ENCODE peak calls at places on chromosomes 7 and 10, in seven cellular contexts. M is AG09319, N is testis, G is tibial artery, A is neural progenitor cell, D is osteocyte, S is pancreas. V is an unnamed sample.

GRCh38 chr7:491292-491957 is 28.2 kb downstream of the PDGFA start:
- DNase-seq in A (no peak), S (no peak), G (peak), N (no peak), M (no peak), D (no peak), V (no peak)

GRCh38 chr10:45464958-45465567 is 91.0 kb downstream of the ALOX5 start:
- DNase-seq in D (peak), A (peak), N (peak), M (peak), S (peak), G (peak), V (peak)

GRCh38 chr7:28440055-28440601 is 27.8 kb downstream of the CREB5 start:
- DNase-seq in D (no peak), G (no peak), S (no peak), M (no peak), A (no peak), N (no peak), V (no peak)

GRCh38 chr10:11154809-11155208 is 137.1 kb downstream of the CELF2 start:
- DNase-seq in S (no peak), N (no peak), M (no peak), A (peak), D (no peak), G (no peak), V (no peak)

GRCh38 chr7:69814421-69814962 is 216.2 kb downstream of the AUTS2 start:
- DNase-seq in A (peak), S (no peak), G (no peak), D (no peak), M (peak), N (peak), V (no peak)

GRCh38 chr10:28947209-28947608 is 269.9 kb downstream of the BAMBI start:
- DNase-seq in A (no peak), G (no peak), D (no peak), M (no peak), N (no peak), S (no peak), V (no peak)

GRCh38 chr7:155804897-155805825 is 7.1 kb downstream of the SHH start:
- DNase-seq in A (peak), G (no peak), S (peak), N (peak), D (peak), M (peak), V (no peak)

GRCh38 chr7:126778101-126778500 is 474.6 kb downstream of the GRM8 start:
- DNase-seq in A (no peak), M (no peak), G (no peak), N (no peak), S (no peak), D (no peak), V (no peak)

GRCh38 chr7:28530175-28531142 is 118.1 kb downstream of the CREB5 start:
- DNase-seq in N (peak), A (no peak), G (no peak), M (no peak), D (no peak), S (no peak), V (no peak)

GRCh38 chr7:158816995-158817394 is 12.3 kb downstream of the ESYT2 start:
- DNase-seq in M (no peak), D (no peak), G (no peak), S (no peak), A (no peak), N (no peak), V (no peak)

GRCh38 chr10:5442056-5442989 is 30.0 kb downstream of the NET1 start:
- DNase-seq in G (no peak), D (no peak), A (peak), N (peak), S (no peak), M (no peak), V (no peak)

GRCh38 chr7:142784096-142784495 is 13.3 kb downstream of the PRSS2 start:
- DNase-seq in M (no peak), A (no peak), D (no peak), G (no peak), N (no peak), S (no peak), V (no peak)

GRCh38 chr10:119211625-119212441 is 4.5 kb downstream of the GRK5 start:
- DNase-seq in D (no peak), G (peak), A (peak), S (no peak), N (no peak), M (no peak), V (no peak)

GRCh38 chr10:66378117-66378876 is 547.5 kb upstream of the LRRTM3 start:
- DNase-seq in N (no peak), S (no peak), M (no peak), A (no peak), G (no peak), D (no peak), V (no peak)

GRCh38 chr10:95552680-95553342 is 8.4 kb downstream of the SORBS1 start:
- DNase-seq in M (no peak), S (no peak), A (peak), N (no peak), D (no peak), G (no peak), V (no peak)

GRCh38 chr7:27329917-27330316 is 87.3 kb downstream of the EVX1 start:
- DNase-seq in D (no peak), A (no peak), N (no peak), G (no peak), M (no peak), S (no peak), V (no peak)

GRCh38 chr7:17043012-17043877 is 161.5 kb upstream of the AGR3 start:
- DNase-seq in M (no peak), S (no peak), A (no peak), D (no peak), N (no peak), G (no peak), V (no peak)

GRCh38 chr10:100008142-100008522 is 1.6 kb downstream of the DNMBP start:
- DNase-seq in D (no peak), G (no peak), A (no peak), N (peak), S (no peak), M (no peak), V (no peak)

GRCh38 chr10:101558206-101558605 is 29.9 kb downstream of the POLL start:
- DNase-seq in D (peak), N (peak), S (no peak), A (no peak), G (no peak), M (no peak), V (no peak)

GRCh38 chr10:22737587-22737986 is 23.2 kb upstream of the PIP4K2A start:
- DNase-seq in G (no peak), D (no peak), A (no peak), M (no peak), N (no peak), S (no peak), V (no peak)

GRCh38 chr7:105444342-105444938 is 55.7 kb upstream of the SRPK2 start:
- DNase-seq in M (no peak), D (no peak), G (no peak), S (no peak), N (no peak), A (no peak), V (no peak)

GRCh38 chr7:32879460-32879859 is 12.1 kb downstream of the KBTBD2 start:
- DNase-seq in S (no peak), D (no peak), M (no peak), A (no peak), G (no peak), N (no peak), V (no peak)

GRCh38 chr10:110373059-110373458 is 68.3 kb upstream of the SMNDC1 start:
- DNase-seq in N (no peak), A (no peak), D (no peak), S (no peak), M (no peak), G (no peak), V (no peak)

GRCh38 chr7:69596723-69597277 is 1.5 kb upstream of the AUTS2 start:
- DNase-seq in A (peak), D (no peak), G (no peak), N (peak), S (peak), M (no peak), V (no peak)

DNA sequence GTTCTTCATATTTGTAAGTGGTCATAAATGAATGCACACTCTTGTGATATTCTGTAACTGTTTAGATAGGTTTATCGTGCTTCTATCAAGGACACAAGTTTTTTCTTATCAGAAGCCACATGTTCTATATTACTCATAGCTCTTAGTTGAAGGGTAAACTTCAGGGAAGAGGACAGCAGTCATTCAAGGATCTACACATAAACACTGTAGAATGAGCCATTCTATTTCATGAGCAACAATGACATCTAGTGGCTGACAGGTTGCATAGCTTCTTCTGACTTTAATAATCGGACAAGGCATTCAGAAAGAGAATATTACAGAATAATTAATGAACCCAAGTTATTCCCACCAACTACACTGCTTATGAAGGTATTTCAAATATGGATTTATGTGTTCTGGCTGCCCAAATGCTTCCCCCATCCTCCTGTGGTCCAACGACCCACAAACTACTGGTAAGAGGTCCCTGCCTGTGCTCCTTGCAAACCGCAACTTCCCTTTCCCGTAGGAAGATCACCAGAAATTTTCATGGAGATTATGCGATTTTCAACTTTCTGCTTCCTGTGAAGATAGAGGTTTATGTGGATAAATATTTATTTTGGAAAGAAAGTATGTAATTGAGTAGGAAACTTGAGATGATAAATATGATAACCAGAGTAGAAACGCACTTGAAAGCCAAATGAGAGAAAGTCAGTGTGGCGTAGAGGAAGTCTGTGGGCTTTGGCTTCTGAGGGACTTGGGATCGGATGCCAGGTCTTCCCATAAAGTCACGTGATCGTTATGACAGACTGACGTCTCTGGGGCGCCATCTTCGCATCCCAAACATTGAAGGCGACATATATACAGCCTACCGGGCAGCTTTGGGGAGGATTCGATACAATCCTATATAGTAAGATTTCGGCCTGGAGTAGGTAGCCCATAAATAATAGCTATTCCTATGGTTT is 16.7 kb upstream of the ABCB5 start:
- DNase-seq in D (no peak), A (peak), M (peak), N (no peak), G (no peak), S (no peak), V (no peak)
- TF ChIP-seq CTCF in D (peak), A (peak), M (peak), N (peak), G (peak), S (peak), V (peak)

DNA sequence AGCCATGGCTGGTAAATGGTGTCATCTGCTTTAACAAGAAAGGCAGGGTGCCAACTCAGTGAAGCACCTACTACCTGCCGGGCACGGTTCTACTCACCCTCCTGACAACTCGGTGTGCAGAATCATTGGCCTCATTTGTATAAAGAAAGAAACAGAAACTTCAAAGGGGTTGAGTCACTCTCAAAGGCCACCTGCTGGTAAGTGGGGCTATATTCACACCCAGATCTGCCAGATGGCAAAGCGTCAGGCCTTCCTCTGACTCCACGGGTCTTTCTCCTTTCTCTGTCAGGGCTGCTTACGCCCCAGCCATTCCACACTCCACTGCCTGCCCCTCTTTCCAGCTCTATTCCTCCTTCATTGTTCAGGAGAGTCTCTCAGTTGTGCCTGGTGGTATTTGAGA is 309.2 kb downstream of the GFRA1 start:
- DNase-seq in D (no peak), A (peak), G (no peak), S (no peak), M (no peak), N (no peak), V (no peak)
- TF ChIP-seq CTCF in D (peak), A (peak), G (no peak), S (no peak), M (no peak), N (no peak), V (no peak)

DNA sequence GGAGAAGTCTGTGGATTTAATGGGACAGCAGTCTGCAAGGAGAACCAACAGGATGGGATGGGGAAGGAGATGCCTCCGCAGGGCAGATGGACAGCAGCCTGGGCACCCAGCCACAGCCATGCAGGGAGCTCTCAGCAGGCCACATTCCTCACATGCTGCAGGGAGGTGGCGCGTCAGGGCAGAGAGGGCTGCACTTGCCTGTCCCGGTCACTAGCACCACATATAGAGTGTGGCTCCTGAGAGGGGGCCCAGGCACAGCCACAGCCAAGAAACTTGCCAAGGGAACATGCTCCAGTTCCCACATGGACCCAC is 86.8 kb upstream of the ZMIZ1 start:
- DNase-seq in D (peak), G (no peak), M (no peak), S (no peak), A (no peak), N (no peak), V (no peak)
- TF ChIP-seq CTCF in D (no peak), G (no peak), M (no peak), S (no peak), A (no peak), N (no peak), V (no peak)

GRCh38 chr7:56092789-56093531 is at the start of gene PHKG1:
- DNase-seq in A (no peak), M (peak), N (peak), D (peak), S (peak), G (peak), V (no peak)
- TF ChIP-seq CTCF in A (peak), M (peak), N (no peak), D (peak), S (peak), G (peak), V (no peak)

GRCh38 chr7:44220046-44220720 is 19.4 kb downstream of the YKT6 start:
- DNase-seq in D (no peak), N (no peak), M (no peak), A (no peak), G (peak), S (no peak), V (no peak)
- TF ChIP-seq CTCF in D (no peak), N (no peak), M (no peak), A (no peak), G (no peak), S (no peak), V (no peak)